ENCODE peak calls at places on chromosomes 2 and 18, in six cellular contexts. C, U, F, K, J and Z are unnamed samples.

GRCh38 chr2:239360008-239360407 is 40.8 kb downstream of the HDAC4 start:
- DNase-seq in C (no peak), U (no peak), F (no peak), K (no peak), J (no peak), Z (no peak)

GRCh38 chr2:219335373-219335786 is 2.8 kb upstream of the RESP18 start:
- DNase-seq in C (peak), U (no peak), F (no peak), K (no peak), J (no peak), Z (no peak)

GRCh38 chr2:175955168-175955567 is 46.9 kb downstream of the LNPK start:
- DNase-seq in C (no peak), U (no peak), F (no peak), K (no peak), J (no peak), Z (no peak)

GRCh38 chr2:1598041-1598710 is 146.1 kb downstream of the PXDN start:
- DNase-seq in C (no peak), U (no peak), F (no peak), K (no peak), J (no peak), Z (no peak)

GRCh38 chr18:2970762-2971659 is 41.9 kb downstream of the LPIN2 start:
- DNase-seq in C (no peak), U (peak), F (peak), K (no peak), J (no peak), Z (peak)

GRCh38 chr2:223696719-223697118 is 94.6 kb upstream of the SCG2 start:
- DNase-seq in C (no peak), U (no peak), F (no peak), K (no peak), J (peak), Z (no peak)

GRCh38 chr18:37698508-37699035 is 133.0 kb upstream of the CELF4 start:
- DNase-seq in C (no peak), U (no peak), F (no peak), K (no peak), J (no peak), Z (no peak)

GRCh38 chr2:191328150-191328809 is 83.1 kb downstream of the MYO1B start:
- DNase-seq in C (no peak), U (no peak), F (no peak), K (no peak), J (no peak), Z (no peak)

GRCh38 chr18:79569720-79570119 is 109.9 kb upstream of the CTDP1 start:
- DNase-seq in C (no peak), U (no peak), F (no peak), K (no peak), J (no peak), Z (no peak)